ENCODE peak calls at places on chromosome 21, in nine cellular contexts. E is H9, X is IMR-90, N is omental fat pad, K is stomach, V is WTC11, Z is thoracic aorta, T is type B pancreatic cell, B is Peyer's patch. O is an unnamed sample.

GRCh38 chr21:35528109-35529042 is 479.3 kb upstream of the RUNX1 start:
- DNase-seq in E (no peak), X (peak; percentile 20), N (no peak), K (no peak), V (no peak), Z (no peak), T (no peak), B (peak; percentile 77), O (no peak)

GRCh38 chr21:14862794-14863720 is 201.7 kb downstream of the NRIP1 start:
- DNase-seq in E (no peak), X (peak; percentile 26), N (no peak), K (no peak), V (no peak), Z (no peak), T (no peak), B (no peak), O (no peak)

GRCh38 chr21:19123053-19123452 is 719.5 kb upstream of the TMPRSS15 start:
- DNase-seq in E (no peak), X (no peak), N (no peak), K (no peak), V (no peak), Z (no peak), T (no peak), B (no peak), O (no peak)

GRCh38 chr21:15298306-15298705 is 233.5 kb upstream of the NRIP1 start:
- DNase-seq in E (no peak), X (no peak), N (no peak), K (no peak), V (no peak), Z (no peak), T (no peak), B (no peak), O (no peak)

GRCh38 chr21:38388219-38388618 is 110.1 kb downstream of the ERG start:
- DNase-seq in E (no peak), X (peak; percentile 1), N (no peak), K (no peak), V (no peak), Z (no peak), T (no peak), B (no peak), O (no peak)

GRCh38 chr21:32843561-32843960 is 72.0 kb upstream of the PAXBP1 start:
- DNase-seq in E (no peak), X (no peak), N (no peak), K (no peak), V (no peak), Z (no peak), T (no peak), B (no peak), O (no peak)

GRCh38 chr21:14383596-14384210 is 757 bp upstream of the HSPA13 start:
- DNase-seq in E (no peak), X (peak; percentile 5), N (no peak), K (no peak), V (no peak), Z (no peak), T (no peak), B (no peak), O (no peak)

GRCh38 chr21:37041706-37042271 is 31.1 kb downstream of the PIGP start:
- DNase-seq in E (no peak), X (no peak), N (no peak), K (no peak), V (no peak), Z (no peak), T (no peak), B (no peak), O (no peak)

GRCh38 chr21:28550057-28550825 is 442.4 kb downstream of the LTN1 start:
- DNase-seq in E (no peak), X (peak; percentile 11), N (no peak), K (no peak), V (no peak), Z (no peak), T (no peak), B (no peak), O (no peak)

GRCh38 chr21:26047279-26047967 is 123.1 kb downstream of the APP start:
- DNase-seq in E (no peak), X (no peak), N (no peak), K (no peak), V (no peak), Z (no peak), T (no peak), B (no peak), O (no peak)

GRCh38 chr21:43892334-43892733 is 27.3 kb downstream of the AGPAT3 start:
- DNase-seq in E (no peak), X (no peak), N (no peak), K (no peak), V (no peak), Z (no peak), T (no peak), B (no peak), O (no peak)

GRCh38 chr21:31872452-31873274 is at the start of gene HUNK:
- DNase-seq in E (peak; percentile 62), X (peak; percentile 54), N (no peak), K (no peak), V (peak; percentile 79), Z (no peak), T (peak; percentile 86), B (peak; percentile 54), O (no peak)

GRCh38 chr21:17679002-17679600 is 66.4 kb upstream of the BTG3 start:
- DNase-seq in E (no peak), X (peak; percentile 71), N (no peak), K (no peak), V (no peak), Z (no peak), T (no peak), B (no peak), O (no peak)

GRCh38 chr21:40707271-40707670 is 139.7 kb downstream of the DSCAM start:
- DNase-seq in E (no peak), X (no peak), N (no peak), K (no peak), V (no peak), Z (no peak), T (no peak), B (no peak), O (no peak)

GRCh38 chr21:21029159-21029558 is 30.9 kb downstream of the NCAM2 start:
- DNase-seq in E (no peak), X (no peak), N (no peak), K (no peak), V (no peak), Z (no peak), T (no peak), B (no peak), O (no peak)

GRCh38 chr21:32578107-32578691 is 7.1 kb downstream of the TCP10L start:
- DNase-seq in E (peak; percentile 79), X (peak; percentile 9), N (no peak), K (no peak), V (peak; percentile 72), Z (no peak), T (peak; percentile 64), B (no peak), O (no peak)

GRCh38 chr21:41369105-41369914 is 7.5 kb downstream of the MX2 start:
- DNase-seq in E (peak; percentile 80), X (no peak), N (no peak), K (no peak), V (peak; percentile 64), Z (no peak), T (no peak), B (peak; percentile 66), O (no peak)

GRCh38 chr21:42830456-42831455 is 48.6 kb downstream of the WDR4 start:
- DNase-seq in E (no peak), X (no peak), N (no peak), K (peak; percentile 25), V (no peak), Z (no peak), T (peak; percentile 45), B (peak; percentile 46), O (peak; percentile 76)
- TF ChIP-seq CTCF in E (no peak), X (no peak), N (no peak), K (no peak), V (no peak), Z (no peak), T (peak; percentile 39), B (no peak), O (no peak)

GRCh38 chr21:39529026-39529425 is 77.3 kb downstream of the SH3BGR start:
- DNase-seq in E (no peak), X (no peak), N (no peak), K (no peak), V (no peak), Z (no peak), T (no peak), B (no peak), O (no peak)
- TF ChIP-seq CTCF in E (no peak), X (no peak), N (no peak), K (no peak), V (no peak), Z (no peak), T (no peak), B (no peak), O (no peak)

DNA sequence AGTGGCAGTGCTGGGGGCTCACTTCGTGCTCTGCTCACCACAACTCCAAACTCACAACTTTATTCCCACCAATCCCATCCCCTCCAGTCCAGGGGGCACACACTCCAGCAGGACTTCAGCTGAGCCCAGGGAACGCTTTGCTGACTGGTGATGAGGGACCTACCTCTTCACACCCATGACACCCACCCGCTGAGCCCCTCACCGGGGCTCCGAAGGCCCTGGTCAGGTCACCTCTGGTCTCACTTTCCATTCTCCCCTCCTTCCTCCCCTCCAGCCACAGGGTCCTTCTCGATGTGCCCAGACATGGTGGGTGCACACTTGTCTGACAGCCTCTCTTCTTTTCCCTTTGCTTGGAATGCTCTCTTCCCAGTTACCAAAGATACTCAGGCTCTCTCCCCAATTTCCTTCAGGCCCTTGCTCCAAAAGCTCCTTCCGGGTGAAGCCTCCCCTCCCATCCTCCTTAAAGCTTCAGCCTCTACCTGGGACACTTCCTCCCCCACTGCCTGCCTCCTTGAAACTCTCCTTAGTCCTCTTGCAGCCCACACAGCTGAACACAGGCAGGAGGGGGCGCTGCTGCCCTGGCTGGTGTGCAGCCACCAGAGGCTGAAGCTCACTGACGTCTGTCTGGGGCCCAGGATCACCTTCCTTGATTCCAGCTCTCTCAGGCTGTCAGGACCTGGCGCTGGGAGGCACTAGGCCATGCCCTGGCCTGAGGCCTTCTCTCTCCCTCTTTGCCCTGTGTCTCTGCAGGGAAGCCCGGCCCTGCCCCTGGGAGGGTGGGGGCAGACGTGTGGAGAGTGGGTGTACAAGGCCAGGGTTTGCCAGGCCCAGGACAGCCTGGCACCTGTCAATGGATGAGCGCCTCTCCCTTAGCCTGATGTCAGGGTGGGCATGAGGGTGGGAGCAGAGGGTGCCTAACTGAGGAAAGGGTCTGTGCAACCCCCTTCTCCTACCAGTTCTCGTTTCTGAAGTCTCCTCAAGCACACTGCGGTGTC is 1.6 kb downstream of the KCNE1 start:
- DNase-seq in E (peak; percentile 88), X (peak; percentile 68), N (no peak), K (peak; percentile 79), V (peak; percentile 90), Z (peak; percentile 27), T (no peak), B (peak; percentile 89), O (no peak)
- TF ChIP-seq CTCF in E (peak; percentile 90), X (peak; percentile 92), N (no peak), K (peak; percentile 36), V (peak; percentile 75), Z (peak; percentile 61), T (peak; percentile 65), B (peak; percentile 95), O (peak; percentile 72)

DNA sequence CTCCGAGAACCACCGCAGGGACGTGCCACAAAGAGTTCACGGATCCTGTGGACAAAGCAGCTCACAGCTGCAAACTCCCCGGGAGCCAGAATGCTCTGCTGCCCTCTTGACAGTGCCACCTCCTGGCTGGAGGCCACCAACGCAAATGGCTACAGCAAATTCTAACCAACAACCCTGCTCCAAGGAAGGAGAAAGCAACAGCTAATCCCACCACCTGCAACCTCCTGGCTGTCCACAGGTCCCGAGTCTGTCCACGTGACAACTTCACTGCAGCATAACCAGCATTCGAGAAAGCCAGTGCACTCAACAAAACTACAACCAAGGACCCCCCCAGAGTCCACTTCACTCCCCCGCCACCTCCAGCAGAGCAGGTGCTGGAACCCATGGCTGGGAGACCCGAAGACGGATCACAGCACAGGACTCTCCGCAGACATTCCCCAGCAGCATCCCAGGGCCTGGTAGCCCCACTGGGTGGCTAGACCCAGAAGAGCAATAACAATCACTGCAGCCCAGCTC is 17.3 kb downstream of the POFUT2 start:
- DNase-seq in E (peak; percentile 34), X (no peak), N (no peak), K (peak; percentile 21), V (peak; percentile 48), Z (no peak), T (peak; percentile 50), B (peak; percentile 46), O (no peak)
- TF ChIP-seq CTCF in E (peak; percentile 60), X (peak; percentile 21), N (no peak), K (no peak), V (no peak), Z (no peak), T (peak; percentile 20), B (no peak), O (peak; percentile 26)